ENCODE peak calls at places on chromosome 18, in four cellular contexts. T is iPS-NIHi11, P is fibroblast of mammary gland, I is left cardiac atrium. S is an unnamed sample.

GRCh38 chr18:58769321-58769720 is 95.4 kb upstream of the ZNF532 start:
- DNase-seq in T (no peak), P (no peak), I (no peak), S (no peak)

GRCh38 chr18:23171581-23172156 is 36.4 kb downstream of the CABLES1 start:
- DNase-seq in T (no peak), P (no peak), I (no peak), S (no peak)

GRCh38 chr18:10247402-10248117 is 206.9 kb upstream of the APCDD1 start:
- DNase-seq in T (no peak), P (no peak), I (peak), S (peak)

GRCh38 chr18:48889115-48889941 is 61.4 kb downstream of the SMAD7 start:
- DNase-seq in T (peak), P (no peak), I (peak), S (peak)

GRCh38 chr18:7523772-7524171 is 43.3 kb upstream of the PTPRM start:
- DNase-seq in T (peak), P (no peak), I (no peak), S (no peak)

GRCh38 chr18:55316615-55317184 is 271.3 kb downstream of the TCF4 start:
- DNase-seq in T (no peak), P (peak), I (no peak), S (no peak)

GRCh38 chr18:49628993-49629795 is 67.3 kb downstream of the LIPG start:
- DNase-seq in T (no peak), P (no peak), I (peak), S (peak)

GRCh38 chr18:47795448-47795843 is 135.0 kb downstream of the SMAD2 start:
- DNase-seq in T (no peak), P (peak), I (peak), S (no peak)

GRCh38 chr18:12571617-12572016 is 86.3 kb downstream of the SPIRE1 start:
- DNase-seq in T (no peak), P (no peak), I (no peak), S (no peak)

GRCh38 chr18:63316612-63317555 is 2.7 kb downstream of the BCL2 start:
- DNase-seq in T (no peak), P (no peak), I (no peak), S (no peak)

GRCh38 chr18:8501044-8501443 is 108.2 kb upstream of the RAB12 start:
- DNase-seq in T (no peak), P (no peak), I (no peak), S (no peak)

GRCh38 chr18:47901624-47902362 is 28.7 kb downstream of the SMAD2 start:
- DNase-seq in T (no peak), P (no peak), I (no peak), S (no peak)

GRCh38 chr18:36129300-36130038 is at the start of the genes ELP2 and SLC39A6:
- DNase-seq in T (peak), P (peak), I (peak), S (peak)

GRCh38 chr18:4360221-4360715 is 94.8 kb downstream of the DLGAP1 start:
- DNase-seq in T (no peak), P (no peak), I (no peak), S (no peak)

GRCh38 chr18:36668349-36668748 is 160.5 kb downstream of the TPGS2 start:
- DNase-seq in T (no peak), P (no peak), I (no peak), S (no peak)

GRCh38 chr18:52422985-52423601 is 83.1 kb downstream of the DCC start:
- DNase-seq in T (peak), P (no peak), I (no peak), S (no peak)

GRCh38 chr18:54228364-54228763 is 3.9 kb upstream of the MBD2 start:
- DNase-seq in T (no peak), P (no peak), I (no peak), S (no peak)

GRCh38 chr18:79366177-79367094 is 29.3 kb upstream of the NFATC1 start:
- DNase-seq in T (no peak), P (peak), I (no peak), S (no peak)

GRCh38 chr18:52992041-52992440 is 652.0 kb downstream of the DCC start:
- DNase-seq in T (peak), P (no peak), I (no peak), S (no peak)

GRCh38 chr18:3329471-3329870 is 67.5 kb downstream of the MYL12B start:
- DNase-seq in T (no peak), P (no peak), I (no peak), S (no peak)

GRCh38 chr18:8982416-8983183 is 119.9 kb upstream of the NDUFV2 start:
- DNase-seq in T (peak), P (peak), I (no peak), S (no peak)

GRCh38 chr18:48983793-48984437 is 33.1 kb upstream of the SMAD7 start:
- DNase-seq in T (no peak), P (no peak), I (peak), S (peak)

GRCh38 chr18:34153711-34154110 is 71.0 kb downstream of the NOL4 start:
- DNase-seq in T (no peak), P (peak), I (no peak), S (no peak)

GRCh38 chr18:48326901-48327675 is 82.1 kb downstream of the ZBTB7C start:
- DNase-seq in T (no peak), P (peak), I (no peak), S (no peak)

GRCh38 chr18:13452851-13453524 is 234.4 kb downstream of the LDLRAD4 start:
- DNase-seq in T (no peak), P (no peak), I (no peak), S (no peak)

GRCh38 chr18:80245781-80246655 is 1.3 kb downstream of the PARD6G start:
- DNase-seq in T (peak), P (no peak), I (peak), S (no peak)

GRCh38 chr18:79796016-79796415 is 1.7 kb upstream of the KCNG2 start:
- DNase-seq in T (no peak), P (peak), I (no peak), S (no peak)

GRCh38 chr18:6648581-6648980 is 80.9 kb upstream of the ARHGAP28 start:
- DNase-seq in T (no peak), P (peak), I (no peak), S (no peak)

GRCh38 chr18:11906926-11907874 is 917 bp downstream of the MPPE1 start:
- DNase-seq in T (no peak), P (no peak), I (no peak), S (no peak)

GRCh38 chr18:13613099-13613498 is 113.3 kb downstream of the FAM210A start:
- DNase-seq in T (no peak), P (no peak), I (no peak), S (no peak)

GRCh38 chr18:22180722-22181121 is 11.3 kb downstream of the GATA6 start:
- DNase-seq in T (no peak), P (no peak), I (no peak), S (no peak)

GRCh38 chr18:58378980-58379379 is 249.9 kb downstream of the ALPK2 start:
- DNase-seq in T (no peak), P (no peak), I (no peak), S (no peak)

GRCh38 chr18:8747440-8747937 is 42.1 kb downstream of the MTCL1 start:
- DNase-seq in T (no peak), P (peak), I (no peak), S (no peak)

S was measured in left ventricle myocardium superior.